ENCODE peak calls at places on chromosomes 6 and 20, in seven cellular contexts. J, U, F, H, P, Y and T are unnamed samples.

GRCh38 chr6:163384510-163384909 is 30.0 kb upstream of the QKI start:
- DNase-seq in H (no peak), P (no peak), Y (no peak), F (no peak), J (no peak), U (no peak), T (no peak)

GRCh38 chr6:160662842-160663241 is 1.2 kb downstream of the LPA start:
- DNase-seq in F (no peak), U (no peak), Y (no peak), H (no peak), J (no peak), P (no peak), T (no peak)

GRCh38 chr6:166112580-166112979 is 55.1 kb downstream of the TBXT start:
- DNase-seq in H (no peak), J (no peak), Y (peak), F (no peak), P (no peak), U (no peak), T (no peak)

GRCh38 chr6:166004491-166005275 is 163.0 kb downstream of the TBXT start:
- DNase-seq in Y (no peak), J (no peak), H (no peak), U (no peak), P (no peak), F (no peak), T (no peak)

GRCh38 chr20:45470262-45470931 is 844 bp downstream of the WFDC2 start:
- DNase-seq in J (peak), H (peak), Y (no peak), P (peak), F (no peak), U (no peak), T (peak)

GRCh38 chr6:38195113-38195635 is 375.6 kb downstream of the ZFAND3 start:
- DNase-seq in F (no peak), J (no peak), U (no peak), P (no peak), H (no peak), Y (no peak), T (no peak)

GRCh38 chr6:170076466-170077165 is 214.3 kb downstream of the DLL1 start:
- DNase-seq in P (no peak), F (no peak), Y (no peak), J (no peak), U (no peak), H (no peak), T (no peak)

GRCh38 chr6:143200035-143200770 is 139.5 kb downstream of the AIG1 start:
- DNase-seq in F (no peak), H (no peak), J (no peak), P (no peak), Y (no peak), U (no peak), T (no peak)

GRCh38 chr20:59624401-59624800 is 20.1 kb downstream of the PHACTR3 start:
- DNase-seq in J (no peak), U (no peak), P (no peak), H (no peak), F (no peak), Y (no peak), T (no peak)

GRCh38 chr20:34475979-34476736 is 40.1 kb upstream of the DYNLRB1 start:
- DNase-seq in P (peak), U (peak), J (no peak), F (peak), H (peak), Y (no peak), T (peak)

GRCh38 chr6:33490621-33491020 is 36.2 kb downstream of the ZBTB9 start:
- DNase-seq in Y (no peak), P (no peak), U (no peak), J (no peak), F (no peak), H (peak), T (no peak)

GRCh38 chr20:25295386-25296093 is 47.7 kb downstream of the PYGB start:
- DNase-seq in Y (no peak), H (peak), F (peak), U (no peak), P (no peak), J (no peak), T (no peak)

GRCh38 chr6:130949553-130949952 is 113.5 kb downstream of the EPB41L2 start:
- DNase-seq in U (no peak), Y (no peak), F (no peak), J (no peak), H (no peak), P (no peak), T (no peak)

GRCh38 chr20:52200870-52201269 is 9.3 kb upstream of the ZFP64 start:
- DNase-seq in H (no peak), P (no peak), J (no peak), Y (no peak), U (no peak), F (no peak), T (no peak)

GRCh38 chr20:10111144-10111771 is 76.5 kb downstream of the ANKEF1 start:
- DNase-seq in H (no peak), F (no peak), P (no peak), J (no peak), Y (no peak), U (no peak), T (no peak)

GRCh38 chr6:150622941-150623874 is 23.5 kb downstream of the PLEKHG1 start:
- DNase-seq in U (no peak), H (no peak), Y (no peak), J (no peak), P (no peak), F (no peak), T (no peak)

GRCh38 chr20:37519508-37520416 is 1.3 kb upstream of the NNAT start:
- DNase-seq in P (peak), Y (no peak), J (no peak), F (no peak), H (peak), U (no peak), T (peak)

GRCh38 chr20:60040471-60041162 is 82.4 kb downstream of the CDH26 start:
- DNase-seq in J (no peak), Y (no peak), F (no peak), U (no peak), P (no peak), H (no peak), T (no peak)

GRCh38 chr6:15374119-15374518 is 128.2 kb downstream of the JARID2 start:
- DNase-seq in Y (no peak), P (no peak), J (no peak), F (no peak), U (no peak), H (no peak), T (no peak)

GRCh38 chr6:52524921-52525320 is 51.9 kb downstream of the TRAM2 start:
- DNase-seq in J (no peak), P (no peak), H (no peak), U (no peak), Y (no peak), F (no peak), T (no peak)

GRCh38 chr20:23440004-23440403 is 519 bp downstream of the CSTL1 start:
- DNase-seq in F (no peak), H (no peak), P (no peak), U (no peak), J (no peak), Y (no peak), T (no peak)

GRCh38 chr6:24566020-24566752 is 71.4 kb downstream of the ALDH5A1 start:
- DNase-seq in H (no peak), U (no peak), Y (no peak), F (no peak), J (no peak), P (no peak), T (no peak)

GRCh38 chr6:24568687-24569086 is 73.9 kb downstream of the ALDH5A1 start:
- DNase-seq in P (no peak), F (no peak), Y (no peak), J (no peak), H (no peak), U (no peak), T (no peak)

GRCh38 chr6:24565196-24565595 is 70.4 kb downstream of the ALDH5A1 start:
- DNase-seq in P (no peak), Y (no peak), U (no peak), J (no peak), H (no peak), F (no peak), T (no peak)

GRCh38 chr6:24558516-24558915 is 63.7 kb downstream of the ALDH5A1 start:
- DNase-seq in U (no peak), J (no peak), F (no peak), H (no peak), Y (no peak), P (no peak), T (no peak)

DNA sequence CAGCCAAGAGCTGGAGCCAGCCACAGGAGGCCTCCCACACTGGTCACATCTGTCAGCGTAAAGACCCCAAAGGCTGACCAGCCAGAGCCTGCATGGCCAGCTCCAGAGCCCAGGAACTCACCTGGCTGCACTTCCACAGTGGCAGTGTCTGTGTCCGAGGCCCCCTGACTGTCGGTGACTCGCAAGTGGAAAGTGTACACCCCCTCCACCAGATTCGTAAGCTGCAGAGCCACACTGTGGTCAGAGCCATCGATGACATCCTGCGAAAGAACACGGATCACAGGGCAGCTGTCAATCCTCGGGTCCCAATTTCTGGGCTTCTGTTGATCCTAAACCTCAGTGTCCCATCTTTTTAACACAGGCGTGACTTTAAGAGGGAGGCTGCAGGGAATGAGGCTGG is 69.3 kb downstream of the ALDH5A1 start:
- DNase-seq in J (no peak), H (no peak), P (no peak), F (no peak), U (no peak), Y (no peak), T (no peak)
- TF ChIP-seq CTCF in J (no peak), H (no peak), P (no peak), F (no peak), U (no peak), Y (no peak), T (no peak)

GRCh38 chr6:62775427-62776022 is 435.7 kb upstream of the FKBP1C start:
- DNase-seq in P (no peak), U (no peak), Y (no peak), J (no peak), F (no peak), H (peak), T (no peak)
- TF ChIP-seq CTCF in P (no peak), U (no peak), Y (peak), J (peak), F (peak), H (no peak), T (peak)

GRCh38 chr6:68572525-68572924 is 62.6 kb upstream of the ADGRB3 start:
- DNase-seq in F (no peak), U (no peak), P (peak), Y (peak), J (peak), H (peak), T (peak)
- TF ChIP-seq CTCF in F (no peak), U (no peak), P (peak), Y (peak), J (peak), H (peak), T (no peak)

DNA sequence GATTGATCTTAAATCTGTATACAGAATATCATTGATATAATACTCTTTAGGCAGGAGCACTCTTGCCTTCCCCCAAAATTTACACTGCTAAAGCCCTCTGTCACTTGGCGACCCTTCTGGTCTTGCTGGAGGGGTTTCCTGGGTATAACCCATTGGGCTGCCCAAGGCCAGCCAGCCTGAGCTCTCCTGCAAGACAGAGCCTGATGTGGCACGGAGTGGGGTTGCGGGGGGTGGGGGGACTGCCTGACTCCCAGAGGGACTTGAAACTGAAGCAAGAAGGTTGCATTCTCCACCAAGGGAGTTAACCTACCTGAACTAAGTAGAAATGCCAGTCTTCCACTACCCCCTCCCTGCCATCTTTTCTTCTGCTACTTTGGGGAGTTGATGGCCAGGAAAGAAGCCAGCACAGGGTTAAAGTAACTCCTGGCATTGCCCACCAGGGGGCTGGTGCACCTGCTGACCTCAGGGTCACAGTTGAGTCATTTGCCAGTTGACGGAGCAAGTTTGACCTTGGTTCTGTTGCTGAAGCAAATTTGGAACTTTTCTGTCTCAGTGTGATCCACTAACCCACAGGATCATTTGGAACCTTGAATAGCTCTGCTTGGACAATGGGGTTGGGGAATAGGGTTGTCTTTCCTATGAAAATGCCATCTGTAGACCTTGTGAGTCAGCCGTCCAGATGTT is 79.4 kb downstream of the ASXL1 start:
- DNase-seq in U (no peak), J (no peak), F (peak), Y (peak), P (no peak), H (no peak), T (no peak)
- TF ChIP-seq CTCF in U (no peak), J (peak), F (peak), Y (no peak), P (peak), H (peak), T (peak)

DNA sequence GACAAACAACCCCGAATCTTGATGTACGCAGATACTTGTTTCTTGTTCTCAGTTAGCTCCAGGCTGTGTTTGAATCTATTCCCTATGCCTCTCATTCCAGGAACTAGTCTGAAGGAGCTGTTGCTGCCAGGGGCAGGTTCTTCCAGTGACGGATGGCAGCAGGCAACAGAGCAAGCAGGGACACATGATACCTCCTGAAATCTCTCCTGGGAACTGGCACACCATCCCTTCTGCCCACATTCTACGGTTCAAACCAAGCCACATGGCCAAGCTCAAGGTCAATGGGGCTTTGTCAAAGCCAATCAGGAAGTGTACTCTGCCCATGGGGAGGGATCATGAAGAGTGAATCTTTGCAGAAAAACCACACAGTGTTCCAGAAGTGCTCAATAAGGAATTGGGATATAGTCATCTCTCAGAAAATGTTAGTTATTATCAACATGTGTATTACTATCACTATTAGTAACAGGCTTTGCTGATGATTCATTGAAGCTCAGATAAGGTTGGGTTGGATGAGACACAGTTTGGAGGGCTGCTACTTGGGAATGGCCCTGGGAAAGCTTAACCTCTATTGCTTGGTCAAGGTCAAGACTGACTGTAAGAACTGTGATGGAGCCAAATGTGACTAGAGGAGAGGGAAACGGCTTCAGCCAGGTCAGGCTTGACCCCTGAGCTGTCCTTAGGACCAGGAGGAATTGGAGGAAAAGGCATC is 454.9 kb downstream of the PTPRT start:
- DNase-seq in H (no peak), F (no peak), P (no peak), J (no peak), Y (no peak), U (no peak), T (no peak)
- TF ChIP-seq CTCF in H (no peak), F (no peak), P (no peak), J (no peak), Y (no peak), U (no peak), T (no peak)

DNA sequence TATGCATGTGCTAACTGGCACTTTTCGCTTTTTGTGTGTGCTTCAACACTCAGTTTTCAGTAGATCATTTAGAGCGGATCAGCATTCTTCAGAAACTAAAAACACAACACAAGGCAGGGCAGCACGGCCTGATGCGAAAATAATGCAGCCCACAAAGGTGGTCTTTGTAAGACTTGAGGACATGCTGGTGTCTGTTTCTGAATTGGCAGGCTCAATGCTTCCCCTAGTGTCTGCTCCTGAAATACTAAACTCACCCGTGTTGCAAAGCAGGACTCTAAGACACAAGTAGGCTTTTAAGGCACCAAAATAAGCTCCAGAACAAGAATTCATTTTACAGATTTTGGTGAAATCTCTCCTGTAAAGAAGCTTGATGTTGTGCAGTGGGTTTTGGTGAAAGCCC is 676.5 kb downstream of the TENT5A start:
- DNase-seq in H (peak), F (no peak), J (peak), Y (no peak), U (no peak), P (peak), T (peak)
- TF ChIP-seq CTCF in H (peak), F (peak), J (peak), Y (peak), U (no peak), P (peak), T (peak)

GRCh38 chr6:116881236-116881635 is 4.2 kb downstream of the RFX6 start:
- DNase-seq in Y (no peak), H (no peak), F (no peak), U (no peak), J (no peak), P (no peak), T (no peak)
- TF ChIP-seq CTCF in Y (no peak), H (no peak), F (no peak), U (no peak), J (peak), P (no peak), T (peak)

GRCh38 chr20:49268600-49269365 is 9.1 kb downstream of the ZNFX1 start:
- DNase-seq in H (no peak), U (no peak), F (no peak), P (no peak), Y (no peak), J (no peak), T (no peak)
- TF ChIP-seq CTCF in H (no peak), U (no peak), F (no peak), P (no peak), Y (no peak), J (no peak), T (no peak)